ENCODE peak calls at places on chromosome 15, in five cellular contexts. E is mucosa of descending colon, M is kidney epithelial cell, Q is MM.1S, R is HFF-Myc. Z is an unnamed sample.

GRCh38 chr15:96687388-96688107 is 357.0 kb downstream of the NR2F2 start:
- DNase-seq in M (no peak), E (no peak), R (no peak), Q (no peak), Z (no peak)

GRCh38 chr15:76460871-76461270 is 124.3 kb downstream of the ISL2 start:
- DNase-seq in E (no peak), Q (no peak), M (no peak), R (no peak), Z (no peak)

GRCh38 chr15:42371125-42371524 is 11.8 kb downstream of the CAPN3 start:
- DNase-seq in M (no peak), R (no peak), E (no peak), Q (no peak), Z (no peak)

GRCh38 chr15:78322724-78323395 is 17.3 kb upstream of the CRABP1 start:
- DNase-seq in M (no peak), Q (no peak), E (no peak), R (no peak), Z (no peak)

GRCh38 chr15:62533687-62534086 is 368.6 kb upstream of the C2CD4B start:
- DNase-seq in E (no peak), R (no peak), M (no peak), Q (no peak), Z (no peak)

GRCh38 chr15:71275098-71275497 is 159.8 kb downstream of the THSD4 start:
- DNase-seq in E (no peak), M (no peak), R (peak), Q (no peak), Z (no peak)

GRCh38 chr15:96064351-96064756 is 266.1 kb upstream of the NR2F2 start:
- DNase-seq in M (no peak), E (no peak), R (peak), Q (no peak), Z (peak)

GRCh38 chr15:52076889-52077781 is 35.4 kb downstream of the BCL2L10 start:
- DNase-seq in R (peak), M (peak), Q (no peak), E (no peak), Z (peak)

GRCh38 chr15:77493324-77493907 is 72.7 kb downstream of the HMG20A start:
- DNase-seq in R (no peak), E (no peak), Q (peak), M (no peak), Z (no peak)

GRCh38 chr15:99104788-99105515 is at the start of gene SYNM:
- DNase-seq in E (peak), R (peak), Q (peak), M (no peak), Z (no peak)

GRCh38 chr15:51327081-51327480 is 11.3 kb downstream of the CYP19A1 start:
- DNase-seq in R (no peak), E (no peak), M (no peak), Q (no peak), Z (no peak)

GRCh38 chr15:95495033-95495541 is 835.4 kb upstream of the NR2F2 start:
- DNase-seq in E (peak), R (no peak), Q (no peak), M (no peak), Z (no peak)

GRCh38 chr15:37824717-37825382 is 109.6 kb upstream of the TMCO5A start:
- DNase-seq in Q (no peak), E (no peak), M (peak), R (peak), Z (peak)

GRCh38 chr15:70093481-70094309 is 4.0 kb downstream of the TLE3 start:
- DNase-seq in E (no peak), Q (no peak), M (no peak), R (no peak), Z (no peak)

GRCh38 chr15:60223161-60223560 is 174.6 kb downstream of the ANXA2 start:
- DNase-seq in Q (no peak), M (no peak), E (no peak), R (no peak), Z (peak)

GRCh38 chr15:74036271-74037170 is 42.0 kb downstream of the PML start:
- DNase-seq in M (peak), Q (no peak), E (no peak), R (no peak), Z (no peak)
- TF ChIP-seq CTCF in M (peak), Q (peak), E (peak), R (peak), Z (peak)

DNA sequence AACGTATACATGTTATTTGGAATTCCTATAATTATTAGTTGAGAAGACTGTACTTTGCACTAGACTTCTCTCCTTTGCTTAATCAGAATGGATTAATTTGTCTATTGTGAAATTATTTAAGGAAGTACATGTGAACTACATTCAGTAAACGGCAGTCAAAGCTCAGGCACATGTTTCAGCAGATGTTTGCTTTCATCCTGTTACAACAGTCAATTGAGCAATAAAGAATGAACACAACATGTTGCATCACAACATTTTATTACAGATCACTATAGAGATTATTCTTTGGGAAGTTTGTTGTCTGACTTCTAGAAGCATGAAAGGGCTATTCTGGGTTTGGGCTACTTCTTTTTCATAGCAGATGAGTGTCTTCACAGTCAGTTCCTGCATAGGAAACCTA is 39.2 kb downstream of the RAB27A start:
- DNase-seq in M (no peak), Q (no peak), E (no peak), R (peak), Z (peak)
- H3K4me3 ChIP-seq in M (no peak), Q (no peak), E (no peak), R (no peak), Z (no peak)

GRCh38 chr15:90607361-90607760 is 77.6 kb downstream of the CRTC3 start:
- DNase-seq in R (no peak), E (no peak), Q (no peak), M (no peak), Z (no peak)

GRCh38 chr15:90599639-90600038 is 69.9 kb downstream of the CRTC3 start:
- DNase-seq in M (no peak), Q (no peak), E (no peak), R (no peak), Z (no peak)

GRCh38 chr15:90600954-90601353 is 71.2 kb downstream of the CRTC3 start:
- DNase-seq in Q (no peak), R (no peak), M (no peak), E (no peak), Z (no peak)

GRCh38 chr15:90606641-90607040 is 76.9 kb downstream of the CRTC3 start:
- DNase-seq in E (no peak), M (no peak), Q (no peak), R (no peak), Z (no peak)

DNA sequence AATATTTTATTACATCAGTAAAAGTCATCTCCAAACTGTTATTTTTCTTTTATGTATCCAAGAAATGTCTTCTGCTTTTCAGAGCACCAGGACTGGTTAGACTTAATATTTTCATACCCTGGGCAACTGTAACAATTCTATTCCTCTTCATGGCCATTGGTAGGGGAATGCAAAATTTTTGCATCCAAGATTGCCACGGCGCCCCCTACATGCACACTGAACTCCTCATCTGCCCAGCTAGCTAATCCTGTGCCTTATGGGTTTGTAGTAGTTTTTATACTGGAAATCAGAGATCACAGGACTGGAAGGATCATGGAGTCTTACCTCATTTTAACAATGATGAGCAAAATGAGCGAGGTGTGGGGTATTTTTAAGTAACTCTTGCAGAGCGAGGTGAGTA is 74.2 kb downstream of the CRTC3 start:
- DNase-seq in M (no peak), E (no peak), Q (no peak), R (no peak), Z (no peak)
- TF ChIP-seq CTCF in M (peak), E (no peak), Q (peak), R (peak), Z (peak)

GRCh38 chr15:83158393-83158792 is 49.2 kb downstream of the HDGFL3 start:
- DNase-seq in M (no peak), E (no peak), Q (no peak), R (no peak), Z (no peak)
- H3K4me3 ChIP-seq in M (no peak), E (no peak), Q (no peak), R (no peak), Z (no peak)

Z was measured in epithelial cell of proximal tubule.